ENCODE peak calls at places on chromosomes 4 and X, in ten cellular contexts. One of them, this sample, is unnamed.

GRCh38 chrX:100677616-100678181 is 33.7 kb downstream of the SRPX2 start:
- DNase-seq in coronary artery: no peak
- DNase-seq in GM12878: no peak
- DNase-seq in transverse colon: no peak
- DNase-seq in omental fat pad: no peak
- DNase-seq in GM13977: no peak
- DNase-seq in uterus: no peak
- DNase-seq in left ventricle myocardium inferior: no peak
- DNase-seq in GM20000: no peak
- DNase-seq in brain microvascular endothelial cell: peak
- DNase-seq in this sample: no peak

GRCh38 chr4:35300996-35301774 is 943.1 kb downstream of the ARAP2 start:
- DNase-seq in coronary artery: no peak
- DNase-seq in GM12878: no peak
- DNase-seq in transverse colon: no peak
- DNase-seq in omental fat pad: no peak
- DNase-seq in GM13977: no peak
- DNase-seq in uterus: no peak
- DNase-seq in left ventricle myocardium inferior: no peak
- DNase-seq in GM20000: no peak
- DNase-seq in brain microvascular endothelial cell: no peak
- DNase-seq in this sample: no peak

GRCh38 chrX:11791090-11791489 is 33.1 kb downstream of the MSL3 start:
- DNase-seq in coronary artery: no peak
- DNase-seq in GM12878: no peak
- DNase-seq in transverse colon: no peak
- DNase-seq in omental fat pad: no peak
- DNase-seq in GM13977: no peak
- DNase-seq in uterus: no peak
- DNase-seq in left ventricle myocardium inferior: no peak
- DNase-seq in GM20000: no peak
- DNase-seq in brain microvascular endothelial cell: no peak
- DNase-seq in this sample: no peak

GRCh38 chrX:18702362-18703195 is 4.9 kb upstream of the PPEF1 start:
- DNase-seq in coronary artery: no peak
- DNase-seq in GM12878: no peak
- DNase-seq in transverse colon: no peak
- DNase-seq in omental fat pad: no peak
- DNase-seq in GM13977: no peak
- DNase-seq in uterus: no peak
- DNase-seq in left ventricle myocardium inferior: no peak
- DNase-seq in GM20000: no peak
- DNase-seq in brain microvascular endothelial cell: peak
- DNase-seq in this sample: no peak

GRCh38 chrX:139725720-139726119 is 17.8 kb upstream of the MCF2 start:
- DNase-seq in coronary artery: no peak
- DNase-seq in GM12878: peak
- DNase-seq in transverse colon: no peak
- DNase-seq in omental fat pad: no peak
- DNase-seq in GM13977: no peak
- DNase-seq in uterus: no peak
- DNase-seq in left ventricle myocardium inferior: no peak
- DNase-seq in GM20000: peak
- DNase-seq in brain microvascular endothelial cell: no peak
- DNase-seq in this sample: no peak

GRCh38 chr4:73612032-73612431 is 8.2 kb downstream of the RASSF6 start:
- DNase-seq in coronary artery: no peak
- DNase-seq in GM12878: no peak
- DNase-seq in transverse colon: no peak
- DNase-seq in omental fat pad: no peak
- DNase-seq in GM13977: no peak
- DNase-seq in uterus: no peak
- DNase-seq in left ventricle myocardium inferior: no peak
- DNase-seq in GM20000: no peak
- DNase-seq in brain microvascular endothelial cell: no peak
- DNase-seq in this sample: no peak

GRCh38 chr4:31037714-31038113 is 317.5 kb downstream of the PCDH7 start:
- DNase-seq in coronary artery: no peak
- DNase-seq in GM12878: no peak
- DNase-seq in transverse colon: no peak
- DNase-seq in omental fat pad: no peak
- DNase-seq in GM13977: no peak
- DNase-seq in uterus: no peak
- DNase-seq in left ventricle myocardium inferior: no peak
- DNase-seq in GM20000: no peak
- DNase-seq in brain microvascular endothelial cell: no peak
- DNase-seq in this sample: no peak

GRCh38 chrX:2566044-2566443 is 65.3 kb upstream of the DHRSX start:
- DNase-seq in coronary artery: no peak
- DNase-seq in GM12878: no peak
- DNase-seq in transverse colon: no peak
- DNase-seq in omental fat pad: no peak
- DNase-seq in GM13977: no peak
- DNase-seq in uterus: no peak
- DNase-seq in left ventricle myocardium inferior: no peak
- DNase-seq in GM20000: no peak
- DNase-seq in brain microvascular endothelial cell: no peak
- DNase-seq in this sample: no peak

GRCh38 chrX:17635231-17635630 is 102.1 kb upstream of the SCML1 start:
- DNase-seq in coronary artery: no peak
- DNase-seq in GM12878: no peak
- DNase-seq in transverse colon: peak
- DNase-seq in omental fat pad: no peak
- DNase-seq in GM13977: no peak
- DNase-seq in uterus: no peak
- DNase-seq in left ventricle myocardium inferior: no peak
- DNase-seq in GM20000: no peak
- DNase-seq in brain microvascular endothelial cell: peak
- DNase-seq in this sample: peak

GRCh38 chrX:107678957-107679740 is 50.8 kb downstream of the PRPS1 start:
- DNase-seq in coronary artery: peak
- DNase-seq in GM12878: no peak
- DNase-seq in transverse colon: peak
- DNase-seq in omental fat pad: no peak
- DNase-seq in GM13977: no peak
- DNase-seq in uterus: peak
- DNase-seq in left ventricle myocardium inferior: peak
- DNase-seq in GM20000: no peak
- DNase-seq in brain microvascular endothelial cell: peak
- DNase-seq in this sample: no peak

GRCh38 chrX:124028177-124028576 is 66.7 kb downstream of the STAG2 start:
- DNase-seq in coronary artery: no peak
- DNase-seq in GM12878: no peak
- DNase-seq in transverse colon: no peak
- DNase-seq in omental fat pad: no peak
- DNase-seq in GM13977: no peak
- DNase-seq in uterus: no peak
- DNase-seq in left ventricle myocardium inferior: no peak
- DNase-seq in GM20000: no peak
- DNase-seq in brain microvascular endothelial cell: peak
- DNase-seq in this sample: no peak

GRCh38 chr4:141406237-141406636 is 185.5 kb downstream of the ZNF330 start:
- DNase-seq in coronary artery: no peak
- DNase-seq in GM12878: no peak
- DNase-seq in transverse colon: no peak
- DNase-seq in omental fat pad: no peak
- DNase-seq in GM13977: no peak
- DNase-seq in uterus: no peak
- DNase-seq in left ventricle myocardium inferior: no peak
- DNase-seq in GM20000: no peak
- DNase-seq in brain microvascular endothelial cell: no peak
- DNase-seq in this sample: no peak

GRCh38 chr4:184400375-184400870 is 73.9 kb downstream of the IRF2 start:
- DNase-seq in coronary artery: no peak
- DNase-seq in GM12878: no peak
- DNase-seq in transverse colon: no peak
- DNase-seq in omental fat pad: no peak
- DNase-seq in GM13977: no peak
- DNase-seq in uterus: no peak
- DNase-seq in left ventricle myocardium inferior: no peak
- DNase-seq in GM20000: no peak
- DNase-seq in brain microvascular endothelial cell: peak
- DNase-seq in this sample: no peak

GRCh38 chrX:129777218-129777768 is 2.5 kb upstream of the SASH3 start:
- DNase-seq in coronary artery: no peak
- DNase-seq in GM12878: no peak
- DNase-seq in transverse colon: peak
- DNase-seq in omental fat pad: no peak
- DNase-seq in GM13977: no peak
- DNase-seq in uterus: no peak
- DNase-seq in left ventricle myocardium inferior: peak
- DNase-seq in GM20000: peak
- DNase-seq in brain microvascular endothelial cell: no peak
- DNase-seq in this sample: no peak

GRCh38 chrX:120559799-120560198 is 963 bp downstream of the CUL4B start:
- DNase-seq in coronary artery: no peak
- DNase-seq in GM12878: no peak
- DNase-seq in transverse colon: no peak
- DNase-seq in omental fat pad: no peak
- DNase-seq in GM13977: no peak
- DNase-seq in uterus: no peak
- DNase-seq in left ventricle myocardium inferior: no peak
- DNase-seq in GM20000: peak
- DNase-seq in brain microvascular endothelial cell: no peak
- DNase-seq in this sample: no peak

GRCh38 chr4:180828455-180829018 is 1414.7 kb upstream of the TENM3 start:
- DNase-seq in coronary artery: no peak
- DNase-seq in GM12878: no peak
- DNase-seq in transverse colon: no peak
- DNase-seq in omental fat pad: no peak
- DNase-seq in GM13977: peak
- DNase-seq in uterus: no peak
- DNase-seq in left ventricle myocardium inferior: no peak
- DNase-seq in GM20000: peak
- DNase-seq in brain microvascular endothelial cell: peak
- DNase-seq in this sample: no peak

GRCh38 chr4:174418640-174419039 is 103.6 kb downstream of the HPGD start:
- DNase-seq in coronary artery: no peak
- DNase-seq in GM12878: no peak
- DNase-seq in transverse colon: no peak
- DNase-seq in omental fat pad: no peak
- DNase-seq in GM13977: no peak
- DNase-seq in uterus: no peak
- DNase-seq in left ventricle myocardium inferior: no peak
- DNase-seq in GM20000: no peak
- DNase-seq in brain microvascular endothelial cell: no peak
- DNase-seq in this sample: no peak

GRCh38 chr4:41307633-41308032 is 50.9 kb downstream of the UCHL1 start:
- DNase-seq in coronary artery: no peak
- DNase-seq in GM12878: no peak
- DNase-seq in transverse colon: no peak
- DNase-seq in omental fat pad: no peak
- DNase-seq in GM13977: no peak
- DNase-seq in uterus: no peak
- DNase-seq in left ventricle myocardium inferior: no peak
- DNase-seq in GM20000: no peak
- DNase-seq in brain microvascular endothelial cell: no peak
- DNase-seq in this sample: no peak
- TF ChIP-seq CTCF in coronary artery: no peak
- TF ChIP-seq CTCF in GM12878: no peak
- TF ChIP-seq CTCF in transverse colon: no peak
- TF ChIP-seq CTCF in omental fat pad: no peak
- TF ChIP-seq CTCF in GM13977: no peak
- TF ChIP-seq CTCF in uterus: no peak
- TF ChIP-seq CTCF in left ventricle myocardium inferior: no peak
- TF ChIP-seq CTCF in GM20000: no peak
- TF ChIP-seq CTCF in brain microvascular endothelial cell: no peak
- TF ChIP-seq CTCF in this sample: no peak

GRCh38 chr4:22129454-22130075 is 181.0 kb upstream of the KCNIP4 start:
- DNase-seq in coronary artery: no peak
- DNase-seq in GM12878: no peak
- DNase-seq in transverse colon: peak
- DNase-seq in omental fat pad: no peak
- DNase-seq in GM13977: no peak
- DNase-seq in uterus: no peak
- DNase-seq in left ventricle myocardium inferior: no peak
- DNase-seq in GM20000: peak
- DNase-seq in brain microvascular endothelial cell: peak
- DNase-seq in this sample: no peak
- TF ChIP-seq CTCF in coronary artery: no peak
- TF ChIP-seq CTCF in GM12878: peak
- TF ChIP-seq CTCF in transverse colon: peak
- TF ChIP-seq CTCF in omental fat pad: no peak
- TF ChIP-seq CTCF in GM13977: peak
- TF ChIP-seq CTCF in uterus: peak
- TF ChIP-seq CTCF in left ventricle myocardium inferior: peak
- TF ChIP-seq CTCF in GM20000: no peak
- TF ChIP-seq CTCF in brain microvascular endothelial cell: peak
- TF ChIP-seq CTCF in this sample: peak

DNA sequence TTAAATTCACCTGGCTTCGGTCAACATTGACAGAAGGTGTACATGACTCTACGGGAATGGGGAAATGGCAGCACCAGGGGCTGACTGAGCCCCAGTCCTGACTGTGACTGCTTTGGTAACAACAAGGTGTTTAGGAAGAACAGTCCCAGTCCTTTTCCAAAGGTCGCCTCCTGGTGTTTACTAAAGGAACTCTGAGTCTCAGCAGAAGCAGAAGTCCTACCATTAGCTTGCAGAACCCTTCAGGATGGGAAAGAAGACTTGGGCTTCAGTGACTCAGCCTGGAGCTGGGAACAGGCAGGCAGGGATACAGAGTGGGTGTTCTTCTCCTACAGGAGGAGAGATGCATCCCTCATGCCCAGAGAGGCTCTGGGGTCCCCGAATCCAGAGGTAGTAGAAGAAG is 103.3 kb downstream of the MGST2 start:
- DNase-seq in coronary artery: peak
- DNase-seq in GM12878: no peak
- DNase-seq in transverse colon: no peak
- DNase-seq in omental fat pad: no peak
- DNase-seq in GM13977: no peak
- DNase-seq in uterus: no peak
- DNase-seq in left ventricle myocardium inferior: no peak
- DNase-seq in GM20000: no peak
- DNase-seq in brain microvascular endothelial cell: no peak
- DNase-seq in this sample: no peak
- TF ChIP-seq CTCF in coronary artery: no peak
- TF ChIP-seq CTCF in GM12878: peak
- TF ChIP-seq CTCF in transverse colon: no peak
- TF ChIP-seq CTCF in omental fat pad: no peak
- TF ChIP-seq CTCF in GM13977: peak
- TF ChIP-seq CTCF in uterus: no peak
- TF ChIP-seq CTCF in left ventricle myocardium inferior: peak
- TF ChIP-seq CTCF in GM20000: no peak
- TF ChIP-seq CTCF in brain microvascular endothelial cell: peak
- TF ChIP-seq CTCF in this sample: peak

DNA sequence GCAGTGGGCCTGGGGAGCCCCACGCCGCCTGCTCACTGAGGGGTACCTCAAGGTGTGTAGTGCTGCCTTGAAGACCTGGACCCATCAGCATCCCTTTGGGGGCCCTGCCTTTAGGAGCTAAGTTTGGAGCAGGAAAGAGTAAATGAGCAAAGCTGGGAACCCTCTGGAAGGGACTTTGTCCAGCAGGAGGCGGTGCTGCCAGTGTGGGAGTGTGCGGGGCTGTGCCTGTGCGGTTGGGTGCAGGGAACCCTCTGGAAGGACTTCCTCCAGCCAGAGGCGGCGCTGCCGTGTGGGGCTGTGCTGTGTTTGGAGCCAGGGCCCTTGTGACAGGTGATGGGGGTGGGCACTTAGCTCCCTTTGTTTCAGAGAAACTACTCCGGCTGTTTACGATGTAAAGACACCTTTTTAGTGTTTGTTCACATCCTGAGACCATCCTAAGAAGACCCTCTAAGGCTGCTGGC is 25.8 kb downstream of the RGS12 start:
- DNase-seq in coronary artery: peak
- DNase-seq in GM12878: no peak
- DNase-seq in transverse colon: no peak
- DNase-seq in omental fat pad: no peak
- DNase-seq in GM13977: no peak
- DNase-seq in uterus: no peak
- DNase-seq in left ventricle myocardium inferior: no peak
- DNase-seq in GM20000: no peak
- DNase-seq in brain microvascular endothelial cell: no peak
- DNase-seq in this sample: peak
- TF ChIP-seq CTCF in coronary artery: no peak
- TF ChIP-seq CTCF in GM12878: peak
- TF ChIP-seq CTCF in transverse colon: no peak
- TF ChIP-seq CTCF in omental fat pad: no peak
- TF ChIP-seq CTCF in GM13977: peak
- TF ChIP-seq CTCF in uterus: no peak
- TF ChIP-seq CTCF in left ventricle myocardium inferior: peak
- TF ChIP-seq CTCF in GM20000: no peak
- TF ChIP-seq CTCF in brain microvascular endothelial cell: peak
- TF ChIP-seq CTCF in this sample: peak

This sample was measured in osteocyte.